ENCODE peak calls at places on chromosomes 5 and 9, in eight cellular contexts. One of them, this sample, is unnamed.
A peak's percentile ranks its signal among the peaks of the same experiment; 100 is the strongest.

GRCh38 chr5:223791-224190 is 5.7 kb downstream of the SDHA start:
- DNase-seq in CD8-positive, alpha-beta T cell: no peak
- DNase-seq in activated CD8-positive, alpha-beta T cell treated with anti-CD3 and anti-CD28 coated beads for 36 hours: no peak
- DNase-seq in HepG2: no peak
- DNase-seq in cardiac fibroblast: no peak
- DNase-seq in endothelial cell: no peak
- DNase-seq in endodermal cell: no peak
- DNase-seq in esophagus squamous epithelium: no peak
- DNase-seq in this sample: no peak

GRCh38 chr9:3261484-3261883 is 264.3 kb downstream of the RFX3 start:
- DNase-seq in CD8-positive, alpha-beta T cell: no peak
- DNase-seq in activated CD8-positive, alpha-beta T cell treated with anti-CD3 and anti-CD28 coated beads for 36 hours: no peak
- DNase-seq in HepG2: no peak
- DNase-seq in cardiac fibroblast: peak; percentile 31
- DNase-seq in endothelial cell: no peak
- DNase-seq in endodermal cell: no peak
- DNase-seq in esophagus squamous epithelium: no peak
- DNase-seq in this sample: no peak

GRCh38 chr9:120561699-120562098 is 18.3 kb downstream of the CDK5RAP2 start:
- DNase-seq in CD8-positive, alpha-beta T cell: no peak
- DNase-seq in activated CD8-positive, alpha-beta T cell treated with anti-CD3 and anti-CD28 coated beads for 36 hours: no peak
- DNase-seq in HepG2: no peak
- DNase-seq in cardiac fibroblast: no peak
- DNase-seq in endothelial cell: no peak
- DNase-seq in endodermal cell: no peak
- DNase-seq in esophagus squamous epithelium: no peak
- DNase-seq in this sample: no peak

GRCh38 chr9:125650271-125650737 is 56.7 kb downstream of the MAPKAP1 start:
- DNase-seq in CD8-positive, alpha-beta T cell: no peak
- DNase-seq in activated CD8-positive, alpha-beta T cell treated with anti-CD3 and anti-CD28 coated beads for 36 hours: peak; percentile 44
- DNase-seq in HepG2: no peak
- DNase-seq in cardiac fibroblast: peak; percentile 91
- DNase-seq in endothelial cell: no peak
- DNase-seq in endodermal cell: no peak
- DNase-seq in esophagus squamous epithelium: no peak
- DNase-seq in this sample: no peak

GRCh38 chr5:52531105-52531504 is 256.6 kb upstream of the ITGA1 start:
- DNase-seq in CD8-positive, alpha-beta T cell: no peak
- DNase-seq in activated CD8-positive, alpha-beta T cell treated with anti-CD3 and anti-CD28 coated beads for 36 hours: no peak
- DNase-seq in HepG2: no peak
- DNase-seq in cardiac fibroblast: no peak
- DNase-seq in endothelial cell: no peak
- DNase-seq in endodermal cell: peak; percentile 40
- DNase-seq in esophagus squamous epithelium: no peak
- DNase-seq in this sample: no peak

GRCh38 chr9:38090170-38090569 is 21.1 kb upstream of the SHB start:
- DNase-seq in CD8-positive, alpha-beta T cell: no peak
- DNase-seq in activated CD8-positive, alpha-beta T cell treated with anti-CD3 and anti-CD28 coated beads for 36 hours: no peak
- DNase-seq in HepG2: no peak
- DNase-seq in cardiac fibroblast: no peak
- DNase-seq in endothelial cell: no peak
- DNase-seq in endodermal cell: peak; percentile 56
- DNase-seq in esophagus squamous epithelium: no peak
- DNase-seq in this sample: no peak

GRCh38 chr5:38273626-38274025 is 15.3 kb downstream of the EGFLAM start:
- DNase-seq in CD8-positive, alpha-beta T cell: no peak
- DNase-seq in activated CD8-positive, alpha-beta T cell treated with anti-CD3 and anti-CD28 coated beads for 36 hours: no peak
- DNase-seq in HepG2: no peak
- DNase-seq in cardiac fibroblast: no peak
- DNase-seq in endothelial cell: no peak
- DNase-seq in endodermal cell: no peak
- DNase-seq in esophagus squamous epithelium: no peak
- DNase-seq in this sample: no peak

GRCh38 chr5:29805804-29806203 is 1387.7 kb upstream of the CDH6 start:
- DNase-seq in CD8-positive, alpha-beta T cell: no peak
- DNase-seq in activated CD8-positive, alpha-beta T cell treated with anti-CD3 and anti-CD28 coated beads for 36 hours: no peak
- DNase-seq in HepG2: no peak
- DNase-seq in cardiac fibroblast: no peak
- DNase-seq in endothelial cell: no peak
- DNase-seq in endodermal cell: no peak
- DNase-seq in esophagus squamous epithelium: no peak
- DNase-seq in this sample: no peak

GRCh38 chr9:94619012-94619411 is 20.3 kb downstream of the FBP1 start:
- DNase-seq in CD8-positive, alpha-beta T cell: no peak
- DNase-seq in activated CD8-positive, alpha-beta T cell treated with anti-CD3 and anti-CD28 coated beads for 36 hours: no peak
- DNase-seq in HepG2: no peak
- DNase-seq in cardiac fibroblast: no peak
- DNase-seq in endothelial cell: no peak
- DNase-seq in endodermal cell: no peak
- DNase-seq in esophagus squamous epithelium: no peak
- DNase-seq in this sample: no peak

GRCh38 chr5:166004006-166004405 is 2287.4 kb upstream of the WWC1 start:
- DNase-seq in CD8-positive, alpha-beta T cell: no peak
- DNase-seq in activated CD8-positive, alpha-beta T cell treated with anti-CD3 and anti-CD28 coated beads for 36 hours: no peak
- DNase-seq in HepG2: no peak
- DNase-seq in cardiac fibroblast: no peak
- DNase-seq in endothelial cell: no peak
- DNase-seq in endodermal cell: no peak
- DNase-seq in esophagus squamous epithelium: no peak
- DNase-seq in this sample: no peak

GRCh38 chr9:135105211-135105745 is 17.8 kb downstream of the OLFM1 start:
- DNase-seq in CD8-positive, alpha-beta T cell: no peak
- DNase-seq in activated CD8-positive, alpha-beta T cell treated with anti-CD3 and anti-CD28 coated beads for 36 hours: no peak
- DNase-seq in HepG2: no peak
- DNase-seq in cardiac fibroblast: no peak
- DNase-seq in endothelial cell: no peak
- DNase-seq in endodermal cell: no peak
- DNase-seq in esophagus squamous epithelium: no peak
- DNase-seq in this sample: no peak

GRCh38 chr9:129183495-129184308 is 5.6 kb upstream of the IER5L start:
- DNase-seq in CD8-positive, alpha-beta T cell: no peak
- DNase-seq in activated CD8-positive, alpha-beta T cell treated with anti-CD3 and anti-CD28 coated beads for 36 hours: no peak
- DNase-seq in HepG2: no peak
- DNase-seq in cardiac fibroblast: no peak
- DNase-seq in endothelial cell: no peak
- DNase-seq in endodermal cell: no peak
- DNase-seq in esophagus squamous epithelium: no peak
- DNase-seq in this sample: no peak

GRCh38 chr9:117491491-117491890 is 76.6 kb upstream of the ASTN2 start:
- DNase-seq in CD8-positive, alpha-beta T cell: no peak
- DNase-seq in activated CD8-positive, alpha-beta T cell treated with anti-CD3 and anti-CD28 coated beads for 36 hours: no peak
- DNase-seq in HepG2: peak; percentile 88
- DNase-seq in cardiac fibroblast: no peak
- DNase-seq in endothelial cell: no peak
- DNase-seq in endodermal cell: no peak
- DNase-seq in esophagus squamous epithelium: no peak
- DNase-seq in this sample: no peak

GRCh38 chr5:114407783-114408182 is 45.9 kb downstream of the KCNN2 start:
- DNase-seq in CD8-positive, alpha-beta T cell: no peak
- DNase-seq in activated CD8-positive, alpha-beta T cell treated with anti-CD3 and anti-CD28 coated beads for 36 hours: no peak
- DNase-seq in HepG2: no peak
- DNase-seq in cardiac fibroblast: no peak
- DNase-seq in endothelial cell: no peak
- DNase-seq in endodermal cell: no peak
- DNase-seq in esophagus squamous epithelium: no peak
- DNase-seq in this sample: no peak

GRCh38 chr5:150750469-150750868 is 8.3 kb downstream of the DCTN4 start:
- DNase-seq in CD8-positive, alpha-beta T cell: no peak
- DNase-seq in activated CD8-positive, alpha-beta T cell treated with anti-CD3 and anti-CD28 coated beads for 36 hours: no peak
- DNase-seq in HepG2: no peak
- DNase-seq in cardiac fibroblast: no peak
- DNase-seq in endothelial cell: no peak
- DNase-seq in endodermal cell: no peak
- DNase-seq in esophagus squamous epithelium: no peak
- DNase-seq in this sample: no peak

GRCh38 chr5:104845541-104845940 is 1283.0 kb upstream of the NUDT12 start:
- DNase-seq in CD8-positive, alpha-beta T cell: no peak
- DNase-seq in activated CD8-positive, alpha-beta T cell treated with anti-CD3 and anti-CD28 coated beads for 36 hours: no peak
- DNase-seq in HepG2: no peak
- DNase-seq in cardiac fibroblast: no peak
- DNase-seq in endothelial cell: no peak
- DNase-seq in endodermal cell: no peak
- DNase-seq in esophagus squamous epithelium: no peak
- DNase-seq in this sample: no peak

GRCh38 chr9:68949271-68950000 is 64.5 kb downstream of the PRKACG start:
- DNase-seq in CD8-positive, alpha-beta T cell: no peak
- DNase-seq in activated CD8-positive, alpha-beta T cell treated with anti-CD3 and anti-CD28 coated beads for 36 hours: peak; percentile 49
- DNase-seq in HepG2: no peak
- DNase-seq in cardiac fibroblast: peak; percentile 12
- DNase-seq in endothelial cell: no peak
- DNase-seq in endodermal cell: peak; percentile 55
- DNase-seq in esophagus squamous epithelium: no peak
- DNase-seq in this sample: no peak

GRCh38 chr9:21764736-21765245 is 37.6 kb upstream of the MTAP start:
- DNase-seq in CD8-positive, alpha-beta T cell: no peak
- DNase-seq in activated CD8-positive, alpha-beta T cell treated with anti-CD3 and anti-CD28 coated beads for 36 hours: no peak
- DNase-seq in HepG2: peak; percentile 1
- DNase-seq in cardiac fibroblast: no peak
- DNase-seq in endothelial cell: no peak
- DNase-seq in endodermal cell: no peak
- DNase-seq in esophagus squamous epithelium: no peak
- DNase-seq in this sample: no peak

GRCh38 chr5:138542120-138542955 is 698 bp downstream of the ETF1 start:
- DNase-seq in CD8-positive, alpha-beta T cell: no peak
- DNase-seq in activated CD8-positive, alpha-beta T cell treated with anti-CD3 and anti-CD28 coated beads for 36 hours: peak; percentile 17
- DNase-seq in HepG2: no peak
- DNase-seq in cardiac fibroblast: no peak
- DNase-seq in endothelial cell: no peak
- DNase-seq in endodermal cell: peak; percentile 59
- DNase-seq in esophagus squamous epithelium: no peak
- DNase-seq in this sample: no peak

GRCh38 chr5:85929713-85930112 is 688.0 kb upstream of the COX7C start:
- DNase-seq in CD8-positive, alpha-beta T cell: no peak
- DNase-seq in activated CD8-positive, alpha-beta T cell treated with anti-CD3 and anti-CD28 coated beads for 36 hours: no peak
- DNase-seq in HepG2: no peak
- DNase-seq in cardiac fibroblast: no peak
- DNase-seq in endothelial cell: no peak
- DNase-seq in endodermal cell: no peak
- DNase-seq in esophagus squamous epithelium: no peak
- DNase-seq in this sample: no peak

GRCh38 chr5:78808380-78808779 is 159.8 kb upstream of the LHFPL2 start:
- DNase-seq in CD8-positive, alpha-beta T cell: no peak
- DNase-seq in activated CD8-positive, alpha-beta T cell treated with anti-CD3 and anti-CD28 coated beads for 36 hours: no peak
- DNase-seq in HepG2: no peak
- DNase-seq in cardiac fibroblast: no peak
- DNase-seq in endothelial cell: no peak
- DNase-seq in endodermal cell: no peak
- DNase-seq in esophagus squamous epithelium: no peak
- DNase-seq in this sample: no peak

GRCh38 chr9:29439961-29440360 is 1866.7 kb upstream of the C9orf72 start:
- DNase-seq in CD8-positive, alpha-beta T cell: no peak
- DNase-seq in activated CD8-positive, alpha-beta T cell treated with anti-CD3 and anti-CD28 coated beads for 36 hours: no peak
- DNase-seq in HepG2: no peak
- DNase-seq in cardiac fibroblast: peak; percentile 18
- DNase-seq in endothelial cell: no peak
- DNase-seq in endodermal cell: no peak
- DNase-seq in esophagus squamous epithelium: no peak
- DNase-seq in this sample: no peak

GRCh38 chr5:79297661-79298060 is 61.7 kb downstream of the JMY start:
- DNase-seq in CD8-positive, alpha-beta T cell: no peak
- DNase-seq in activated CD8-positive, alpha-beta T cell treated with anti-CD3 and anti-CD28 coated beads for 36 hours: no peak
- DNase-seq in HepG2: no peak
- DNase-seq in cardiac fibroblast: peak; percentile 0
- DNase-seq in endothelial cell: no peak
- DNase-seq in endodermal cell: no peak
- DNase-seq in esophagus squamous epithelium: no peak
- DNase-seq in this sample: no peak

GRCh38 chr5:132473019-132473531 is 17.5 kb downstream of the IRF1 start:
- DNase-seq in CD8-positive, alpha-beta T cell: peak; percentile 70
- DNase-seq in activated CD8-positive, alpha-beta T cell treated with anti-CD3 and anti-CD28 coated beads for 36 hours: peak; percentile 91
- DNase-seq in HepG2: no peak
- DNase-seq in cardiac fibroblast: no peak
- DNase-seq in endothelial cell: no peak
- DNase-seq in endodermal cell: no peak
- DNase-seq in esophagus squamous epithelium: no peak
- DNase-seq in this sample: no peak

GRCh38 chr5:95712347-95712958 is 18.7 kb upstream of the RHOBTB3 start:
- DNase-seq in CD8-positive, alpha-beta T cell: no peak
- DNase-seq in activated CD8-positive, alpha-beta T cell treated with anti-CD3 and anti-CD28 coated beads for 36 hours: peak; percentile 59
- DNase-seq in HepG2: no peak
- DNase-seq in cardiac fibroblast: peak; percentile 89
- DNase-seq in endothelial cell: no peak
- DNase-seq in endodermal cell: peak; percentile 87
- DNase-seq in esophagus squamous epithelium: no peak
- DNase-seq in this sample: no peak

GRCh38 chr9:69324549-69325401 is at the start of gene ENTREP1:
- DNase-seq in CD8-positive, alpha-beta T cell: no peak
- DNase-seq in activated CD8-positive, alpha-beta T cell treated with anti-CD3 and anti-CD28 coated beads for 36 hours: peak; percentile 4
- DNase-seq in HepG2: no peak
- DNase-seq in cardiac fibroblast: peak; percentile 34
- DNase-seq in endothelial cell: peak; percentile 61
- DNase-seq in endodermal cell: peak; percentile 90
- DNase-seq in esophagus squamous epithelium: no peak
- DNase-seq in this sample: peak; percentile 28

GRCh38 chr5:10707198-10708187 is 53.5 kb downstream of the DAP start:
- DNase-seq in CD8-positive, alpha-beta T cell: no peak
- DNase-seq in activated CD8-positive, alpha-beta T cell treated with anti-CD3 and anti-CD28 coated beads for 36 hours: no peak
- DNase-seq in HepG2: no peak
- DNase-seq in cardiac fibroblast: peak; percentile 52
- DNase-seq in endothelial cell: no peak
- DNase-seq in endodermal cell: no peak
- DNase-seq in esophagus squamous epithelium: no peak
- DNase-seq in this sample: no peak

GRCh38 chr5:145903113-145903512 is 30.3 kb upstream of the GRXCR2 start:
- DNase-seq in CD8-positive, alpha-beta T cell: no peak
- DNase-seq in activated CD8-positive, alpha-beta T cell treated with anti-CD3 and anti-CD28 coated beads for 36 hours: no peak
- DNase-seq in HepG2: no peak
- DNase-seq in cardiac fibroblast: no peak
- DNase-seq in endothelial cell: no peak
- DNase-seq in endodermal cell: no peak
- DNase-seq in esophagus squamous epithelium: no peak
- DNase-seq in this sample: no peak
- TF ChIP-seq CTCF in CD8-positive, alpha-beta T cell: no peak
- TF ChIP-seq CTCF in activated CD8-positive, alpha-beta T cell treated with anti-CD3 and anti-CD28 coated beads for 36 hours: no peak
- TF ChIP-seq CTCF in HepG2: no peak
- TF ChIP-seq CTCF in cardiac fibroblast: peak; percentile 34
- TF ChIP-seq CTCF in endothelial cell: peak; percentile 65
- TF ChIP-seq CTCF in endodermal cell: peak; percentile 72
- TF ChIP-seq CTCF in esophagus squamous epithelium: peak; percentile 42
- TF ChIP-seq CTCF in this sample: peak; percentile 49

GRCh38 chr5:23727271-23727670 is 219.9 kb downstream of the PRDM9 start:
- DNase-seq in CD8-positive, alpha-beta T cell: no peak
- DNase-seq in activated CD8-positive, alpha-beta T cell treated with anti-CD3 and anti-CD28 coated beads for 36 hours: no peak
- DNase-seq in HepG2: peak; percentile 17
- DNase-seq in cardiac fibroblast: no peak
- DNase-seq in endothelial cell: no peak
- DNase-seq in endodermal cell: no peak
- DNase-seq in esophagus squamous epithelium: no peak
- DNase-seq in this sample: no peak
- TF ChIP-seq CTCF in CD8-positive, alpha-beta T cell: no peak
- TF ChIP-seq CTCF in activated CD8-positive, alpha-beta T cell treated with anti-CD3 and anti-CD28 coated beads for 36 hours: no peak
- TF ChIP-seq CTCF in HepG2: no peak
- TF ChIP-seq CTCF in cardiac fibroblast: no peak
- TF ChIP-seq CTCF in endothelial cell: no peak
- TF ChIP-seq CTCF in endodermal cell: no peak
- TF ChIP-seq CTCF in esophagus squamous epithelium: no peak
- TF ChIP-seq CTCF in this sample: no peak

GRCh38 chr9:91927912-91928510 is 22.0 kb downstream of the ROR2 start:
- DNase-seq in CD8-positive, alpha-beta T cell: no peak
- DNase-seq in activated CD8-positive, alpha-beta T cell treated with anti-CD3 and anti-CD28 coated beads for 36 hours: no peak
- DNase-seq in HepG2: no peak
- DNase-seq in cardiac fibroblast: no peak
- DNase-seq in endothelial cell: no peak
- DNase-seq in endodermal cell: peak; percentile 61
- DNase-seq in esophagus squamous epithelium: no peak
- DNase-seq in this sample: no peak
- TF ChIP-seq CTCF in CD8-positive, alpha-beta T cell: no peak
- TF ChIP-seq CTCF in activated CD8-positive, alpha-beta T cell treated with anti-CD3 and anti-CD28 coated beads for 36 hours: no peak
- TF ChIP-seq CTCF in HepG2: no peak
- TF ChIP-seq CTCF in cardiac fibroblast: no peak
- TF ChIP-seq CTCF in endothelial cell: no peak
- TF ChIP-seq CTCF in endodermal cell: peak; percentile 47
- TF ChIP-seq CTCF in esophagus squamous epithelium: no peak
- TF ChIP-seq CTCF in this sample: no peak

GRCh38 chr9:131276107-131276888 is at the start of gene FAM78A:
- DNase-seq in CD8-positive, alpha-beta T cell: no peak
- DNase-seq in activated CD8-positive, alpha-beta T cell treated with anti-CD3 and anti-CD28 coated beads for 36 hours: peak; percentile 65
- DNase-seq in HepG2: no peak
- DNase-seq in cardiac fibroblast: peak; percentile 19
- DNase-seq in endothelial cell: peak; percentile 45
- DNase-seq in endodermal cell: peak; percentile 81
- DNase-seq in esophagus squamous epithelium: no peak
- DNase-seq in this sample: no peak
- TF ChIP-seq CTCF in CD8-positive, alpha-beta T cell: no peak
- TF ChIP-seq CTCF in activated CD8-positive, alpha-beta T cell treated with anti-CD3 and anti-CD28 coated beads for 36 hours: no peak
- TF ChIP-seq CTCF in HepG2: peak; percentile 23
- TF ChIP-seq CTCF in cardiac fibroblast: no peak
- TF ChIP-seq CTCF in endothelial cell: no peak
- TF ChIP-seq CTCF in endodermal cell: no peak
- TF ChIP-seq CTCF in esophagus squamous epithelium: no peak
- TF ChIP-seq CTCF in this sample: no peak

This sample was measured in neural crest cell.